ENCODE peak calls at places on chromosomes 4 and X, in seven cellular contexts. Y is hepatocyte, G is PC-9, J is GM23248, W is GM23338, H is OCI-LY7, O is HCT116. L is an unnamed sample.
A peak's percentile ranks its signal among the peaks of the same experiment; 100 is the strongest.

GRCh38 chr4:177809786-177810185 is 367.5 kb upstream of the AGA start:
- DNase-seq in H (no peak), O (no peak), W (no peak), Y (peak; percentile 45), J (no peak), G (no peak), L (no peak)

GRCh38 chr4:82905205-82905604 is 4.7 kb downstream of the THAP9 start:
- DNase-seq in O (no peak), J (peak; percentile 68), Y (no peak), W (no peak), G (peak; percentile 36), H (no peak), L (peak; percentile 58)

GRCh38 chrX:24760601-24761000 is 66.9 kb downstream of the POLA1 start:
- DNase-seq in G (no peak), W (no peak), Y (no peak), J (peak; percentile 55), O (no peak), H (no peak), L (peak; percentile 3)

GRCh38 chr4:6124386-6125102 is 75.8 kb downstream of the JAKMIP1 start:
- DNase-seq in H (no peak), O (no peak), J (no peak), G (no peak), W (no peak), Y (no peak), L (no peak)

GRCh38 chrX:70481424-70481823 is 36.8 kb downstream of the DLG3 start:
- DNase-seq in O (no peak), G (no peak), J (no peak), W (no peak), Y (no peak), H (no peak), L (no peak)

GRCh38 chr4:174629265-174629664 is 107.0 kb upstream of the HPGD start:
- DNase-seq in Y (no peak), G (no peak), H (no peak), W (no peak), O (no peak), J (peak; percentile 62), L (peak; percentile 75)

GRCh38 chr4:151247395-151247794 is 29.6 kb upstream of the PRSS48 start:
- DNase-seq in O (no peak), J (no peak), Y (no peak), G (no peak), W (no peak), H (no peak), L (no peak)

GRCh38 chr4:35125995-35126712 is 1118.2 kb downstream of the ARAP2 start:
- DNase-seq in H (no peak), Y (peak; percentile 40), G (no peak), W (no peak), J (no peak), O (no peak), L (no peak)

GRCh38 chr4:86338989-86339388 is 20.9 kb downstream of the MAPK10 start:
- DNase-seq in Y (peak; percentile 41), O (peak; percentile 13), G (peak; percentile 80), J (peak; percentile 95), W (no peak), H (no peak), L (peak; percentile 87)

GRCh38 chr4:188956566-188956965 is 817.3 kb downstream of the TRIML1 start:
- DNase-seq in G (no peak), Y (no peak), H (no peak), O (no peak), W (no peak), J (no peak), L (peak; percentile 2)

GRCh38 chrX:131626681-131627296 is 82.9 kb downstream of the OR13H1 start:
- DNase-seq in G (no peak), Y (peak; percentile 15), O (peak; percentile 1), W (peak; percentile 40), H (no peak), J (peak; percentile 1), L (peak; percentile 32)

GRCh38 chr4:122379239-122379638 is 428 bp downstream of the ADAD1 start:
- DNase-seq in G (no peak), H (no peak), O (no peak), W (no peak), Y (no peak), J (no peak), L (no peak)

GRCh38 chr4:11585506-11585905 is 156.8 kb upstream of the HS3ST1 start:
- DNase-seq in H (no peak), Y (peak; percentile 50), W (no peak), O (peak; percentile 34), G (peak; percentile 78), J (no peak), L (peak; percentile 79)

GRCh38 chr4:60655356-60655755 is 544.8 kb upstream of the ADGRL3 start:
- DNase-seq in G (no peak), Y (no peak), O (no peak), H (no peak), W (no peak), J (no peak), L (no peak)

GRCh38 chrX:31060013-31060412 is 11.8 kb downstream of the FTHL17 start:
- DNase-seq in O (no peak), G (no peak), W (no peak), H (no peak), J (no peak), Y (no peak), L (no peak)

GRCh38 chr4:25312496-25313193 is at the start of gene ZCCHC4:
- DNase-seq in H (peak; percentile 95), Y (peak; percentile 95), G (peak; percentile 72), W (peak; percentile 91), O (peak; percentile 86), J (peak; percentile 92), L (peak; percentile 83)
- H3K9me2 ChIP-seq in H (no peaks in the 10 kb centered on the region), Y (no peaks in the 10 kb centered on the region), G (no peaks in the 10 kb centered on the region), W (peaks cover 7% of the 10 kb centered on the region), O (no peaks in the 10 kb centered on the region), J (no peaks in the 10 kb centered on the region), L (no peaks in the 10 kb centered on the region)

GRCh38 chrX:65596270-65596669 is 61.7 kb upstream of the LAS1L start:
- DNase-seq in O (no peak), W (no peak), H (no peak), J (peak; percentile 78), G (no peak), Y (no peak), L (peak; percentile 28)
- H2AFZ ChIP-seq in O (no peak overlapping the region), W (no peak overlapping the region), H (peak overlapping the region; percentile 86), J (peak overlapping the region; percentile 70), G (no peak overlapping the region), Y (no peak overlapping the region), L (peak overlapping the region; percentile 36)

DNA sequence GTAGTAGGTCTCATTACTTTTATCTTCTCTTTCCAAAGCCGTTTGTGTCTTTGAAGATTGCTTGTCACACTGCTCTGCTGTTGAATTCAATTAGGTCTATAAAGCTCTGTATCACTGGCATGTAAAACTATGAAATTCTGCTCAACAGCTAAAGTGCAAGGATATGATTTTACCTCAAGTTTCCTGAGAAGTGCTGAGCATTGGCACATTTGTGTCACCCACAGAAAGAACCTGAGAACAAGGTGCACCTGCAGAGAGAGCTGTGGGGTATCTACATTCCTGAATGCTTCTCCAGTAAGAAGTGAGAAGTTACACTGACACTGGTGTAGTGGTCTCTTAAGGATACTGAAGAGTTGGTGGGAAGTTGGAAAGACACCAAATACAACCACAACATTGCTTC is 274.0 kb downstream of the INPP4B start:
- DNase-seq in O (no peak), H (no peak), W (no peak), G (no peak), Y (no peak), J (no peak), L (no peak)
- H3K9me2 ChIP-seq in O (no peaks in the 10 kb centered on the region), H (no peaks in the 10 kb centered on the region), W (no peaks in the 10 kb centered on the region), G (no peaks in the 10 kb centered on the region), Y (no peaks in the 10 kb centered on the region), J (no peaks in the 10 kb centered on the region), L (no peaks in the 10 kb centered on the region)

DNA sequence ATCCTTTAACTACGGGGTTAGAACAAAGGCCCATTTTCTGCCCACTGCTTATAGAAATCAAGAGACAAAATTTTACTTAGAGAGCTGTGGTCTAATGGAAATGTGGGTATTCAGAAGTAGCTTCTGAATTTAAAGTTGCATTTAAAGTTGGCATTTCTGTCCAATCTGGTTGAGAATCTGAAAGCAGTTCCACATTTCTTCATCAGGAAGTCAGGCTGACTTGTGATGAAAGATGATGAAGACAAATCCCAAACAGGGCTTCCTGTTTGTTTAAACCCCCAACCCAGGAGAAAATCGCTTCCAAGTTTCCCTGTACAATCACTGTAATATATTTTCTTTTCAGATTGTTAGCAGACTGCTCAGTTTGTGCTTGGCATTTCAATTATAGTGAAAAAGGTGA is 345.3 kb downstream of the SPRY1 start:
- DNase-seq in G (peak; percentile 21), J (no peak), O (no peak), Y (no peak), H (no peak), W (no peak), L (no peak)
- H2AFZ ChIP-seq in G (peak overlapping the region; percentile 31), J (peak overlapping the region; percentile 46), O (no peak overlapping the region), Y (no peak overlapping the region), H (no peak overlapping the region), W (no peak overlapping the region), L (no peak overlapping the region)

DNA sequence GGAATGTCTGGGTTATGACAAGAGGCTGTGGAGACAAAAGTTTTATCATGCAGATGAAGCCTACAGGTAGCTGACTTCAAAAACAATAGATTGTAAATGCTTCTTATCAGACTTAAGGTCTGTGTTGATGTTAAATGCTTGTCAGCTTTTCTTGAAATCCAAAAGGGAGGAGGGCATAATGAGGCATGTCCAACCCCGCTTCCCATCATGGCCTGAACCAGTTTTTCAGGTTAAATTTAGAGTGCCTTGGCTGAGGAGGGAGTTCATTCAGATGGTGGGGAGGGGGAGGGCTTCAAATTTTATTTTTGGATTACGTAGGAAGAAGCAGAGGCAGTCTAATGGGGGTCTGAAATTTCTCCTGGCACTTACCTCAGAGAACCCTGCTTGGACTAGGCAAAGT is 207.7 kb upstream of the HDX start:
- DNase-seq in W (peak; percentile 13), J (no peak), G (no peak), O (no peak), H (no peak), Y (no peak), L (no peak)
- H3K9me2 ChIP-seq in W (no peaks in the 10 kb centered on the region), J (no peaks in the 10 kb centered on the region), G (no peaks in the 10 kb centered on the region), O (no peaks in the 10 kb centered on the region), H (no peaks in the 10 kb centered on the region), Y (no peaks in the 10 kb centered on the region), L (no peaks in the 10 kb centered on the region)

DNA sequence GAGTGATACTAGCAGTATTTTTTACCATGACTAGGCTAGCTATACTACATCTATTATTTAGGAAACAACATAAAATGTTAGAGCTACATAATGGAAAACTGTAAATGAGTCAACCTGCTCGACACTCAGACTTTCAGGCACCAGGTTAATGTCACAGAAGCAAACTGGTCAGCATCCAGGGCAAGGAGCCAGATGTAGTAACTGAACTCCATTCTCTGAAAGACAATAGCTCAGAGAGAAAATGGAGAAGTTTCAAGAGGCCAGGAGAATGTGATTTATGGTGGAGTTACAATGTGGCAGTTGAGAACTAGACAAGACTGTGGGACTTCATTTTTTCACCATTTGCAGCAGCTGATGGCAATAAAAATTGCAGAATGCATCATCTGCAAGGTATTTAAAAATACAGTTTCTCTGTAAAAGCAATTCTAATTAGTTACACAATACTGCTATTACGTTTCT is 342.7 kb upstream of the PABPC4L start:
- DNase-seq in G (no peak), H (no peak), Y (peak; percentile 32), W (peak; percentile 9), O (peak; percentile 23), J (peak; percentile 37), L (peak; percentile 47)
- H2AFZ ChIP-seq in G (no peak overlapping the region), H (no peak overlapping the region), Y (no peak overlapping the region), W (no peak overlapping the region), O (peak overlapping the region; percentile 72), J (no peak overlapping the region), L (no peak overlapping the region)

DNA sequence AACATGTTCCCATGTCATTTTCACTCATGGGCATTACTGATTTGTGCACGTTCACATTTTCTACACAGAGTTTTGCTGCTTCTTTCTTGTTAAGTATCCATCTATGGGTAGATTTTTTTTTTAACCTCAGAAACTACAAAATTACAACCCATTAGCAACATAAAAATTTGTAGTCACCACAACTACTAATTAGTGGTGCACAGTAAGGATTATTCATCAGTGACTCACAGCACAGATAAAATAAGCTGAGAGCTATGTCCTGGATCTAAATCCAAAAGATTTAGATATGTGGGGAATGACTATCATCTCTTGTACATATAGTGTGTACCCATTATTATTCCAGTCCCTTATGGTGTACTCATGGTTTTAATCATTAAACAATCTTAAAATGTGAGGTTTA is 19.7 kb upstream of the AMELX start:
- DNase-seq in Y (no peak), O (no peak), J (peak; percentile 46), W (no peak), H (no peak), G (no peak), L (peak; percentile 41)
- H3K9me2 ChIP-seq in Y (no peaks in the 10 kb centered on the region), O (no peaks in the 10 kb centered on the region), J (no peaks in the 10 kb centered on the region), W (no peaks in the 10 kb centered on the region), H (no peaks in the 10 kb centered on the region), G (no peaks in the 10 kb centered on the region), L (no peaks in the 10 kb centered on the region)

L was measured in PC-3.